ENCODE peak calls at places on chromosomes 11 and 22, in four cellular contexts. One of them, this sample, is unnamed.

GRCh38 chr22:47610766-47611165 is 848.3 kb downstream of the TBC1D22A start:
- DNase-seq in HCT116: no peak
- DNase-seq in H9: no peak
- DNase-seq in testis: no peak
- DNase-seq in this sample: no peak

GRCh38 chr11:27720277-27720830 is 20.1 kb upstream of the BDNF start:
- DNase-seq in testis: peak; percentile 50
- DNase-seq in HCT116: no peak
- DNase-seq in H9: peak; percentile 80
- DNase-seq in this sample: no peak

GRCh38 chr11:8006349-8006977 is 19.3 kb downstream of the EIF3F start:
- DNase-seq in HCT116: peak; percentile 54
- DNase-seq in testis: peak; percentile 80
- DNase-seq in H9: peak; percentile 71
- DNase-seq in this sample: no peak

GRCh38 chr11:94473177-94473799 is 20.4 kb downstream of the MRE11 start:
- DNase-seq in testis: no peak
- DNase-seq in H9: no peak
- DNase-seq in HCT116: no peak
- DNase-seq in this sample: no peak

GRCh38 chr22:41589260-41589600 is 410 bp downstream of the PMM1 start:
- DNase-seq in testis: peak; percentile 34
- DNase-seq in H9: no peak
- DNase-seq in HCT116: no peak
- DNase-seq in this sample: no peak

GRCh38 chr22:50422046-50422445 is 52.8 kb downstream of the SBF1 start:
- DNase-seq in testis: no peak
- DNase-seq in HCT116: no peak
- DNase-seq in H9: no peak
- DNase-seq in this sample: no peak

GRCh38 chr11:72224587-72225410 is at the start of gene INPPL1:
- DNase-seq in testis: peak; percentile 76
- DNase-seq in HCT116: no peak
- DNase-seq in H9: peak; percentile 41
- DNase-seq in this sample: peak; percentile 83

GRCh38 chr11:118380571-118380970 is 20.8 kb upstream of the ATP5MG start:
- DNase-seq in HCT116: no peak
- DNase-seq in testis: no peak
- DNase-seq in H9: no peak
- DNase-seq in this sample: no peak

GRCh38 chr22:19121631-19122142 is 525 bp downstream of the DGCR2 start:
- DNase-seq in testis: peak; percentile 64
- DNase-seq in H9: peak; percentile 53
- DNase-seq in HCT116: no peak
- DNase-seq in this sample: no peak

GRCh38 chr11:504053-504993 is 2.7 kb downstream of the RNH1 start:
- DNase-seq in H9: no peak
- DNase-seq in HCT116: no peak
- DNase-seq in testis: peak; percentile 49
- DNase-seq in this sample: no peak

GRCh38 chr22:18008136-18008535 is 16.2 kb downstream of the MICAL3 start:
- DNase-seq in testis: no peak
- DNase-seq in H9: no peak
- DNase-seq in HCT116: no peak
- DNase-seq in this sample: no peak

GRCh38 chr11:124793466-124794278 is 6.5 kb downstream of the MSANTD2 start:
- DNase-seq in H9: no peak
- DNase-seq in testis: peak; percentile 25
- DNase-seq in HCT116: peak; percentile 43
- DNase-seq in this sample: no peak

GRCh38 chr11:15920856-15921629 is 435.3 kb downstream of the SOX6 start:
- DNase-seq in testis: peak; percentile 50
- DNase-seq in H9: no peak
- DNase-seq in HCT116: no peak
- DNase-seq in this sample: no peak

GRCh38 chr11:15933896-15934625 is 422.3 kb downstream of the SOX6 start:
- DNase-seq in HCT116: no peak
- DNase-seq in testis: no peak
- DNase-seq in H9: no peak
- DNase-seq in this sample: peak; percentile 11

GRCh38 chr11:44980533-44981427 is 30.1 kb upstream of the TP53I11 start:
- DNase-seq in testis: no peak
- DNase-seq in H9: no peak
- DNase-seq in HCT116: no peak
- DNase-seq in this sample: no peak

GRCh38 chr11:1881442-1882264 is 10.0 kb downstream of the PRR33 start:
- DNase-seq in H9: peak; percentile 24
- DNase-seq in HCT116: no peak
- DNase-seq in testis: no peak
- DNase-seq in this sample: no peak

GRCh38 chr22:37223965-37224551 is 11.8 kb upstream of the SSTR3 start:
- DNase-seq in testis: no peak
- DNase-seq in HCT116: no peak
- DNase-seq in H9: no peak
- DNase-seq in this sample: no peak

GRCh38 chr22:45344339-45344738 is 34.6 kb downstream of the FAM118A start:
- DNase-seq in HCT116: no peak
- DNase-seq in testis: peak; percentile 30
- DNase-seq in H9: peak; percentile 38
- DNase-seq in this sample: no peak

GRCh38 chr22:35467788-35468187 is 67.8 kb downstream of the MCM5 start:
- DNase-seq in HCT116: no peak
- DNase-seq in testis: peak; percentile 84
- DNase-seq in H9: peak; percentile 72
- DNase-seq in this sample: no peak

GRCh38 chr11:117064275-117064674 is 34.0 kb downstream of the SIK3 start:
- DNase-seq in testis: no peak
- DNase-seq in H9: no peak
- DNase-seq in HCT116: no peak
- DNase-seq in this sample: no peak

GRCh38 chr22:29458551-29458950 is 20.2 kb downstream of the RFPL1 start:
- DNase-seq in testis: no peak
- DNase-seq in H9: no peak
- DNase-seq in HCT116: no peak
- DNase-seq in this sample: no peak

GRCh38 chr22:37454857-37455686 is 27.8 kb upstream of the ELFN2 start:
- DNase-seq in H9: no peak
- DNase-seq in testis: no peak
- DNase-seq in HCT116: peak; percentile 85
- DNase-seq in this sample: no peak

GRCh38 chr11:126212089-126212660 is 593 bp downstream of the FAM118B start:
- DNase-seq in HCT116: no peak
- DNase-seq in H9: no peak
- DNase-seq in testis: no peak
- DNase-seq in this sample: no peak

GRCh38 chr11:23010790-23011340 is 150.6 kb upstream of the CCDC179 start:
- DNase-seq in H9: no peak
- DNase-seq in HCT116: no peak
- DNase-seq in testis: no peak
- DNase-seq in this sample: no peak

GRCh38 chr22:50215297-50216049 is 14.7 kb downstream of the SELENOO start:
- DNase-seq in testis: no peak
- DNase-seq in H9: no peak
- DNase-seq in HCT116: no peak
- DNase-seq in this sample: no peak

GRCh38 chr11:107733518-107733917 is 21.7 kb upstream of the SLN start:
- DNase-seq in testis: no peak
- DNase-seq in HCT116: no peak
- DNase-seq in H9: no peak
- DNase-seq in this sample: no peak

GRCh38 chr11:12206529-12206928 is 96.1 kb downstream of the MICAL2 start:
- DNase-seq in testis: no peak
- DNase-seq in HCT116: no peak
- DNase-seq in H9: no peak
- DNase-seq in this sample: no peak

GRCh38 chr22:41532908-41533825 is 11.1 kb downstream of the POLR3H start:
- DNase-seq in H9: peak; percentile 88
- DNase-seq in testis: peak; percentile 77
- DNase-seq in HCT116: no peak
- DNase-seq in this sample: no peak

GRCh38 chr22:31349960-31350359 is 3.8 kb upstream of the PATZ1 start:
- DNase-seq in H9: no peak
- DNase-seq in HCT116: no peak
- DNase-seq in testis: no peak
- DNase-seq in this sample: no peak

GRCh38 chr11:2888266-2888968 is 2.8 kb upstream of the CDKN1C start:
- DNase-seq in H9: peak; percentile 90
- DNase-seq in HCT116: peak; percentile 67
- DNase-seq in testis: peak; percentile 96
- DNase-seq in this sample: no peak

GRCh38 chr11:126507646-126508045 is 152.2 kb downstream of the ST3GAL4 start:
- DNase-seq in HCT116: no peak
- DNase-seq in H9: no peak
- DNase-seq in testis: no peak
- DNase-seq in this sample: no peak

GRCh38 chr11:6599449-6599848 is 4.0 kb downstream of the RRP8 start:
- DNase-seq in HCT116: no peak
- DNase-seq in H9: no peak
- DNase-seq in testis: no peak
- DNase-seq in this sample: no peak

GRCh38 chr11:35974878-35975578 is 31.2 kb downstream of the LDLRAD3 start:
- DNase-seq in HCT116: no peak
- DNase-seq in testis: no peak
- DNase-seq in H9: no peak
- DNase-seq in this sample: no peak

GRCh38 chr11:83671295-83671694 is 385.1 kb upstream of the CCDC90B start:
- DNase-seq in H9: no peak
- DNase-seq in testis: no peak
- DNase-seq in HCT116: no peak
- DNase-seq in this sample: no peak

GRCh38 chr11:83680351-83680750 is 394.2 kb upstream of the CCDC90B start:
- DNase-seq in testis: no peak
- DNase-seq in HCT116: no peak
- DNase-seq in H9: no peak
- DNase-seq in this sample: no peak

GRCh38 chr11:83677730-83678129 is 391.6 kb upstream of the CCDC90B start:
- DNase-seq in HCT116: no peak
- DNase-seq in testis: no peak
- DNase-seq in H9: no peak
- DNase-seq in this sample: no peak

GRCh38 chr11:83674498-83674897 is 388.3 kb upstream of the CCDC90B start:
- DNase-seq in H9: no peak
- DNase-seq in HCT116: no peak
- DNase-seq in testis: no peak
- DNase-seq in this sample: no peak

DNA sequence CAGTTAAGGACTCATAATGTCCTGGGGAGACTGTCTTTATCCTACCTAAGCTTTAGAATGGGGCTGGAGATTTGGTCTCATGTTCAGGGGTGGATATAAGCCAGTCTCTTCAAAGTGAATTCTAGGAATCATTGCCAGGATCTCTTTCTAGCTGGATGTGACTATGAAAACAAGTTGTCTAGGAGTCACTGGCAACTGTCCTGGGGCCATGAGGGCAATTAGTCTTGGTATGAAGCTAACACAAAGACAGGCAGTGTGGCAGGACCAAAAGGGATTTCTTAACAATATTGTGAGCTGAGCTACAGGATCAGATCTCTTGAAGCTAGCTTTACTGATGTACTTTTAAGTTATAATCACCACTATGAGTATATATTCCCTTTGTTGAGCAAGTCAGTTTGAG is 389.9 kb upstream of the CCDC90B start:
- DNase-seq in testis: no peak
- DNase-seq in H9: no peak
- DNase-seq in HCT116: no peak
- DNase-seq in this sample: no peak
- H3K4me1 ChIP-seq in testis: no peaks in the 10 kb centered on the region
- H3K4me1 ChIP-seq in H9: no peaks in the 10 kb centered on the region
- H3K4me1 ChIP-seq in HCT116: no peaks in the 10 kb centered on the region
- H3K4me1 ChIP-seq in this sample: no peaks in the 10 kb centered on the region

GRCh38 chr11:111976614-111977140 is 39.5 kb downstream of the DIXDC1 start:
- DNase-seq in H9: no peak
- DNase-seq in testis: peak; percentile 23
- DNase-seq in HCT116: no peak
- DNase-seq in this sample: no peak
- H3K27me3 ChIP-seq in H9: no peaks in the 10 kb centered on the region
- H3K27me3 ChIP-seq in testis: no peaks in the 10 kb centered on the region
- H3K27me3 ChIP-seq in HCT116: no peaks in the 10 kb centered on the region
- H3K27me3 ChIP-seq in this sample: no peaks in the 10 kb centered on the region

GRCh38 chr11:68117896-68118470 is 3.2 kb downstream of the CHKA start:
- DNase-seq in H9: peak; percentile 54
- DNase-seq in testis: no peak
- DNase-seq in HCT116: no peak
- DNase-seq in this sample: no peak

GRCh38 chr11:68113986-68114385 is 7.2 kb downstream of the CHKA start:
- DNase-seq in H9: peak; percentile 0
- DNase-seq in testis: no peak
- DNase-seq in HCT116: no peak
- DNase-seq in this sample: no peak

GRCh38 chr11:68116892-68117435 is 4.2 kb downstream of the CHKA start:
- DNase-seq in testis: no peak
- DNase-seq in H9: no peak
- DNase-seq in HCT116: no peak
- DNase-seq in this sample: no peak

GRCh38 chr11:68116126-68116525 is 5.1 kb downstream of the CHKA start:
- DNase-seq in H9: no peak
- DNase-seq in HCT116: no peak
- DNase-seq in testis: no peak
- DNase-seq in this sample: no peak

DNA sequence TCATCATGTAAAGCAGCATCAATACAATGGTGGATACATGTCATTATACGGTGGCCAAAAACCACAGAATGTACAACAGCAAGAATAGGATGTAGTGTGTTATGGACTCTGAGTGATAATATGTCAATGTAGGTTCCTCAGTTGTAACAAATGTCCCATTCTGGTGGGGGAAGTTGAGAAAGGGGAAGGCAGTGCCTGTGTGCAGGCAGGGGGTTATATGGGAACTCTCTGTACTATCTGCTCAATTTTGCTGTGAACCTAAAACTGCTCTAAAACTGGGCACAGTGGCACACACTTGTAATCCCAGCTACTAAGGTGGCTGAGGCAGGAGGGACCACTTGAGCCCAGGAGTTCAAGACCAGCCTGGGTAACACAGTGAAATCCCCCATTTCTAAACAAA is 5.9 kb downstream of the CHKA start:
- DNase-seq in H9: no peak
- DNase-seq in HCT116: no peak
- DNase-seq in testis: no peak
- DNase-seq in this sample: no peak
- H3K4me1 ChIP-seq in H9: no peaks in the 10 kb centered on the region
- H3K4me1 ChIP-seq in HCT116: peaks cover 5% of the 10 kb centered on the region
- H3K4me1 ChIP-seq in testis: peaks cover 9% of the 10 kb centered on the region
- H3K4me1 ChIP-seq in this sample: peaks cover 24% of the 10 kb centered on the region

GRCh38 chr11:122563761-122564160 is 91.8 kb upstream of the UBASH3B start:
- DNase-seq in H9: no peak
- DNase-seq in testis: no peak
- DNase-seq in HCT116: no peak
- DNase-seq in this sample: no peak

GRCh38 chr11:122556605-122557004 is 98.9 kb upstream of the UBASH3B start:
- DNase-seq in testis: peak; percentile 59
- DNase-seq in H9: peak; percentile 79
- DNase-seq in HCT116: no peak
- DNase-seq in this sample: no peak

GRCh38 chr11:122559734-122560382 is 95.7 kb upstream of the UBASH3B start:
- DNase-seq in testis: no peak
- DNase-seq in H9: peak; percentile 92
- DNase-seq in HCT116: peak; percentile 83
- DNase-seq in this sample: no peak
- H3K27me3 ChIP-seq in testis: no peaks in the 10 kb centered on the region
- H3K27me3 ChIP-seq in H9: no peaks in the 10 kb centered on the region
- H3K27me3 ChIP-seq in HCT116: no peaks in the 10 kb centered on the region
- H3K27me3 ChIP-seq in this sample: no peaks in the 10 kb centered on the region

GRCh38 chr22:33823552-33823951 is 96.7 kb downstream of the LARGE1 start:
- DNase-seq in testis: no peak
- DNase-seq in HCT116: no peak
- DNase-seq in H9: no peak
- DNase-seq in this sample: no peak
- H3K4me1 ChIP-seq in testis: no peaks in the 10 kb centered on the region
- H3K4me1 ChIP-seq in HCT116: no peaks in the 10 kb centered on the region
- H3K4me1 ChIP-seq in H9: peaks cover 13% of the 10 kb centered on the region
- H3K4me1 ChIP-seq in this sample: peaks cover 25% of the 10 kb centered on the region

This sample was measured in vagina.